ENCODE peak calls at places on chromosomes 16 and 17, in six cellular contexts. X, B, L, F, Z and H are unnamed samples.

GRCh38 chr16:78118469-78119025 is 19.1 kb downstream of the WWOX start:
- DNase-seq in X (no peak), B (no peak), L (no peak), F (no peak), Z (no peak), H (no peak)

GRCh38 chr17:8248751-8249607 is at the start of gene PFAS:
- DNase-seq in X (peak; percentile 98), B (peak; percentile 97), L (peak; percentile 97), F (peak; percentile 95), Z (peak; percentile 97), H (peak; percentile 99)

GRCh38 chr17:34218757-34219156 is 36.3 kb upstream of the CCL2 start:
- DNase-seq in X (no peak), B (no peak), L (no peak), F (no peak), Z (no peak), H (peak; percentile 31)

GRCh38 chr16:74623214-74623842 is 16.4 kb upstream of the GLG1 start:
- DNase-seq in X (no peak), B (peak; percentile 73), L (no peak), F (no peak), Z (no peak), H (no peak)

GRCh38 chr17:45577571-45578279 is 87.2 kb upstream of the PLEKHM1 start:
- DNase-seq in X (no peak), B (no peak), L (no peak), F (no peak), Z (no peak), H (no peak)

GRCh38 chr17:19569785-19570496 is 36.3 kb downstream of the SLC47A1 start:
- DNase-seq in X (no peak), B (no peak), L (no peak), F (no peak), Z (no peak), H (no peak)

GRCh38 chr16:76729525-76729924 is 452.3 kb downstream of the CNTNAP4 start:
- DNase-seq in X (no peak), B (peak; percentile 63), L (no peak), F (no peak), Z (no peak), H (no peak)

GRCh38 chr17:28426081-28426519 is 20.1 kb upstream of the SLC46A1 start:
- DNase-seq in X (no peak), B (no peak), L (no peak), F (no peak), Z (no peak), H (no peak)

GRCh38 chr17:74833501-74834361 is 26.0 kb downstream of the GRIN2C start:
- DNase-seq in X (peak; percentile 63), B (no peak), L (no peak), F (no peak), Z (no peak), H (no peak)

GRCh38 chr17:77695386-77695785 is 263.1 kb upstream of the TNRC6C start:
- DNase-seq in X (no peak), B (no peak), L (no peak), F (no peak), Z (no peak), H (no peak)

GRCh38 chr17:77959926-77960521 is 1.5 kb downstream of the TNRC6C start:
- DNase-seq in X (no peak), B (peak; percentile 11), L (no peak), F (no peak), Z (no peak), H (peak; percentile 88)

GRCh38 chr17:1649844-1650409 is at the start of gene RILP:
- DNase-seq in X (peak; percentile 93), B (peak; percentile 86), L (peak; percentile 87), F (peak; percentile 87), Z (peak; percentile 48), H (peak; percentile 94)

GRCh38 chr16:29315916-29316517 is 90.5 kb downstream of the NPIPB11 start:
- DNase-seq in X (no peak), B (no peak), L (no peak), F (no peak), Z (no peak), H (no peak)

GRCh38 chr16:35150805-35151312 is 1691.4 kb downstream of the TP53TG3F start:
- DNase-seq in X (no peak), B (no peak), L (no peak), F (no peak), Z (no peak), H (peak; percentile 50)

GRCh38 chr17:60392845-60393702 is 1.1 kb upstream of the USP32 start:
- DNase-seq in X (peak; percentile 52), B (peak; percentile 58), L (no peak), F (no peak), Z (no peak), H (no peak)

GRCh38 chr17:39208136-39208535 is 8.1 kb downstream of the RPL19 start:
- DNase-seq in X (peak; percentile 73), B (no peak), L (no peak), F (no peak), Z (no peak), H (no peak)

GRCh38 chr17:3799181-3799627 is 1.8 kb downstream of the ITGAE start:
- DNase-seq in X (no peak), B (no peak), L (no peak), F (no peak), Z (no peak), H (no peak)

GRCh38 chr17:66302761-66303626 is 581 bp downstream of the PRKCA start:
- DNase-seq in X (peak; percentile 67), B (peak; percentile 67), L (peak; percentile 47), F (peak; percentile 59), Z (peak; percentile 39), H (no peak)

GRCh38 chr16:14354561-14355351 is 275.3 kb downstream of the PARN start:
- DNase-seq in X (no peak), B (no peak), L (no peak), F (no peak), Z (no peak), H (no peak)

GRCh38 chr16:74501484-74502479 is 80.5 kb upstream of the CLEC18B start:
- DNase-seq in X (no peak), B (no peak), L (no peak), F (no peak), Z (no peak), H (no peak)

GRCh38 chr16:760065-760464 is 469 bp upstream of the MSLN start:
- DNase-seq in X (peak; percentile 48), B (no peak), L (no peak), F (no peak), Z (no peak), H (no peak)

GRCh38 chr17:60744355-60744958 is 66.8 kb downstream of the BCAS3 start:
- DNase-seq in X (no peak), B (no peak), L (no peak), F (no peak), Z (no peak), H (no peak)

GRCh38 chr17:75402038-75402437 is 3.4 kb downstream of the GRB2 start:
- DNase-seq in X (no peak), B (no peak), L (no peak), F (no peak), Z (no peak), H (no peak)

GRCh38 chr17:74649909-74650308 is 26.4 kb upstream of the CD300E start:
- DNase-seq in X (no peak), B (no peak), L (no peak), F (no peak), Z (no peak), H (no peak)

GRCh38 chr17:19311421-19312215 is 50.9 kb downstream of the B9D1 start:
- DNase-seq in X (peak; percentile 37), B (no peak), L (no peak), F (no peak), Z (no peak), H (no peak)

GRCh38 chr16:5314377-5314776 is 216.8 kb upstream of the EEF2KMT start:
- DNase-seq in X (no peak), B (no peak), L (no peak), F (no peak), Z (no peak), H (no peak)

GRCh38 chr16:5396880-5397279 is 299.3 kb upstream of the EEF2KMT start:
- DNase-seq in X (no peak), B (no peak), L (no peak), F (no peak), Z (no peak), H (no peak)

GRCh38 chr16:3099732-3100499 is 822 bp upstream of the ZSCAN10 start:
- DNase-seq in X (peak; percentile 97), B (peak; percentile 98), L (peak; percentile 94), F (peak; percentile 94), Z (peak; percentile 78), H (peak; percentile 96)

GRCh38 chr17:77376795-77377751 is 236.3 kb downstream of the SEC14L1 start:
- DNase-seq in X (no peak), B (peak; percentile 54), L (peak; percentile 58), F (no peak), Z (no peak), H (no peak)

GRCh38 chr16:86505185-86505898 is 5.0 kb upstream of the FOXF1 start:
- DNase-seq in X (no peak), B (no peak), L (no peak), F (no peak), Z (no peak), H (no peak)
- H3K4me3 ChIP-seq in X (peak overlapping the region; percentile 66), B (peak overlapping the region; percentile 29), L (peak overlapping the region; percentile 40), F (no peak overlapping the region), Z (no peak overlapping the region), H (peak overlapping the region; percentile 91)

GRCh38 chr16:89409161-89409711 is 81.1 kb downstream of the ANKRD11 start:
- DNase-seq in X (no peak), B (peak; percentile 50), L (no peak), F (no peak), Z (no peak), H (no peak)
- H3K4me1 ChIP-seq in X (peaks cover 85% of the 10 kb centered on the region), B (peaks cover 64% of the 10 kb centered on the region), L (peaks cover 98% of the 10 kb centered on the region), F (peaks cover 99% of the 10 kb centered on the region), Z (peaks cover 64% of the 10 kb centered on the region), H (peaks cover 95% of the 10 kb centered on the region)

DNA sequence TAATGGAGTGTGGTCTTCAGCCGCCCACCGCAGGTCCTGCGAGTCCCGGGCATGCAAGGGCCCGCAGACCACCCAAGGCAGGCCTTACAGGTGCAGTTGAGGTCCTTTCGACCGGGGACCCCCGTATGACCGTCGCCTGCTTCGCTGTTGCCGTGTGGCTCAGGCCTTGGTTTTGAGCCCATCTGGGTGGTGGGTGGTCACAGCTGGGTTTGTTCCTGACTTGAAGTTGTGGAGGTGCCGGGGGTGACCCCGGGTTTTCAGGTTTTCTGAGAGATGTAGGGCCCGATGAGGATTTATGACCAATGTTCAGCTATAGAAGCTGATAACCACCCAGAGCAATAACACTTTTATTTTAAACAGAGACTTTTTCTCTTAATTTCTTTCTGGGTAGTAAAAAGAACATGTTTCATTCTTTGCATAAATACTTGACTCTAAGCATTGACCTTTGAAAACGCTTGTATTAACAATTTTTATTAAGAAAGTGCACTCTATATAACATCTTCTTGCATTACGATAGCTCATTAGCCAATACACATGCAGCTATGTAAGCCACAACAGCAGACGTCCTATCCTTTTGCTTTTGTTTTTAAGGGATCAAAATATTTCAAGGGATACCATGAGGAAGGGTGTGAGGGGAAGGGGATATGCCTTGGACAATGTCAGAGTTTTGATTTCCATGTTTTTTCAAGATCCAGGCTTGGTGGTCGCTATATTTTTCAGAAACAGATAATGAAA is 1.9 kb downstream of the FOXL1 start:
- DNase-seq in X (no peak), B (no peak), L (no peak), F (no peak), Z (no peak), H (no peak)
- H3K4me3 ChIP-seq in X (peak overlapping the region; percentile 41), B (no peak overlapping the region), L (peak overlapping the region; percentile 54), F (no peak overlapping the region), Z (no peak overlapping the region), H (no peak overlapping the region)

DNA sequence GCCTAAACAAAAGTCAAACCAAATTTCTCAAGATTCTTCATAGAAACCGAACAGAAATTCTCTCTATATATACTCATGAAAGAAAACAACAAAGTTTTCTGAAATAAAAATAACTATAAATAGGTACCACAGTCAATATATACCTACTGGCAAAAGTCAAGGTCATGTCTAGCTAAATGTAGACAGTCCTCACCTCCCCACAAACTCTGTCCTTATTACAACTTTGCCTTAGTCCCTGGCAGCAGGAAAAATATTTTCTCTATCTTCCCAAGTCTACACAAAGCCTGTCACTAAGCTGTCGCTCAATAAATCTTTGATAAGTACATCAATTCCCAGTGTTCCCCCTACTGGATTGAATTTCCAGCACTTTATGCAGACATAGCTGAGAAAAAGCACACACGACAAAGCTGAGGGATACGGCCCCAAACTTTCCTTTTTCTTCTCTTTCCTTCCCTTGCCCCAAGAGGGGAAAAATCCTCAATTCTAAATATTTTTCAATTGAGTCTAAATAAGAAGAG is 2.7 kb downstream of the CFAP20 start:
- DNase-seq in X (no peak), B (no peak), L (no peak), F (no peak), Z (no peak), H (no peak)
- H3K4me1 ChIP-seq in X (peaks cover 46% of the 10 kb centered on the region), B (peaks cover 29% of the 10 kb centered on the region), L (peaks cover 78% of the 10 kb centered on the region), F (peaks cover 67% of the 10 kb centered on the region), Z (peaks cover 39% of the 10 kb centered on the region), H (peaks cover 65% of the 10 kb centered on the region)